ENCODE peak calls at places on chromosomes 13 and 19, in four cellular contexts. A is H1, N is H9, M is fibroblast of lung. B is an unnamed sample.

GRCh38 chr19:38250821-38251563 is 5.2 kb downstream of the PPP1R14A start:
- DNase-seq in A (peak; percentile 70), N (peak; percentile 55), M (peak; percentile 74), B (no peak)

GRCh38 chr19:16337809-16338469 is 13.3 kb downstream of the KLF2 start:
- DNase-seq in A (no peak), N (no peak), M (no peak), B (no peak)

GRCh38 chr13:103883698-103884097 is 817.5 kb upstream of the SLC10A2 start:
- DNase-seq in A (no peak), N (no peak), M (peak; percentile 60), B (no peak)

GRCh38 chr13:113540523-113540922 is 44.0 kb upstream of the TFDP1 start:
- DNase-seq in N (peak; percentile 6), A (no peak), M (no peak), B (no peak)

GRCh38 chr19:2436926-2437325 is 9.5 kb upstream of the TIMM13 start:
- DNase-seq in A (no peak), N (no peak), M (no peak), B (no peak)

GRCh38 chr13:101916108-101916757 is 463.8 kb downstream of the ITGBL1 start:
- DNase-seq in A (peak; percentile 80), M (peak; percentile 19), N (peak; percentile 77), B (no peak)

GRCh38 chr13:50250403-50250802 is 235.2 kb downstream of the KCNRG start:
- DNase-seq in M (no peak), A (no peak), N (no peak), B (no peak)

GRCh38 chr19:53868091-53868891 is 608 bp downstream of the MYADM start:
- DNase-seq in A (peak; percentile 71), N (peak; percentile 66), M (peak; percentile 52), B (no peak)

GRCh38 chr13:20190481-20191310 is 2.0 kb downstream of the GJB2 start:
- DNase-seq in A (no peak), N (no peak), M (peak; percentile 53), B (peak; percentile 45)

GRCh38 chr19:6100284-6100915 is 9.9 kb downstream of the RFX2 start:
- DNase-seq in A (no peak), N (no peak), M (no peak), B (no peak)

GRCh38 chr13:111407381-111408131 is 87.1 kb downstream of the TEX29 start:
- DNase-seq in N (no peak), A (no peak), M (no peak), B (no peak)

GRCh38 chr13:59422646-59423045 is 741.1 kb downstream of the DIAPH3 start:
- DNase-seq in M (no peak), A (no peak), N (peak; percentile 38), B (no peak)

GRCh38 chr13:79538757-79539156 is 57.8 kb downstream of the NDFIP2 start:
- DNase-seq in N (no peak), M (no peak), A (no peak), B (no peak)

GRCh38 chr13:94596575-94596971 is 621 bp upstream of the TGDS start:
- DNase-seq in N (no peak), M (no peak), A (no peak), B (no peak)

GRCh38 chr13:94595006-94595942 is 678 bp downstream of the TGDS start:
- DNase-seq in A (no peak), N (peak; percentile 45), M (peak; percentile 29), B (no peak)

GRCh38 chr13:94599877-94600276 is 1.8 kb upstream of the GPR180 start:
- DNase-seq in A (no peak), M (no peak), N (no peak), B (no peak)

GRCh38 chr13:94595943-94596574 is at the start of gene TGDS:
- DNase-seq in N (peak; percentile 95), M (peak; percentile 93), A (peak; percentile 87), B (peak; percentile 76)

GRCh38 chr13:94598281-94598680 is 2.3 kb upstream of the TGDS start:
- DNase-seq in M (no peak), A (no peak), N (no peak), B (no peak)
- H2AFZ ChIP-seq in M (no peak overlapping the region), A (no peak overlapping the region), N (no peak overlapping the region), B (no peak overlapping the region)

GRCh38 chr13:24279267-24279666 is 30.1 kb upstream of the C1QTNF9 start:
- DNase-seq in M (no peak), N (no peak), A (no peak), B (no peak)

GRCh38 chr13:24281188-24282008 is 28.0 kb upstream of the C1QTNF9 start:
- DNase-seq in N (no peak), M (no peak), A (no peak), B (no peak)

GRCh38 chr13:24282256-24282655 is 27.1 kb upstream of the C1QTNF9 start:
- DNase-seq in N (no peak), M (no peak), A (no peak), B (no peak)

GRCh38 chr13:24279706-24280105 is 29.7 kb upstream of the C1QTNF9 start:
- DNase-seq in M (peak; percentile 23), A (no peak), N (no peak), B (no peak)

DNA sequence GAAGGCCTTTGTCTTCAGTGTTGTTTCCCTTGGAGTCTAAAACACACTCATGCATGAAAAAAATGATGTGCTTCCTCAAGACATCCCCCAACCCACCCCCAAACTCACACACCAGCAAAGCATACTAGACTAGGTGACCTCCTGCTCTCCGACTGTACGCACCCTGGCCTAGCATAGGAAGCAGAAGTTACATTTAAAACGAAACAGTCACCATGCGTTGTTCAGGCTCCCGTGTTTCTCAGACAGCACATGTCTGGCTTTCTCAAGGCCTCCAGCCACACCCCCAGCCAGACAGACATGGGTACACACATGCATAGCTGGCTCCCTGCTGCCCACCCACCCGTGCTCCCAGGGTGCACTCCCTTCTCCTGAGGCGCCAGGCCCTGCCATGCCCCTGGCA is 28.7 kb upstream of the C1QTNF9 start:
- DNase-seq in A (no peak), N (no peak), M (no peak), B (no peak)
- H2AFZ ChIP-seq in A (no peak overlapping the region), N (no peak overlapping the region), M (no peak overlapping the region), B (no peak overlapping the region)

GRCh38 chr19:46181386-46181774 is 33.3 kb downstream of the IGFL2 start:
- DNase-seq in A (no peak), N (no peak), M (peak; percentile 21), B (no peak)

GRCh38 chr19:46176116-46176860 is 28.2 kb downstream of the IGFL2 start:
- DNase-seq in M (no peak), A (no peak), N (no peak), B (no peak)

GRCh38 chr19:46180701-46181385 is 32.8 kb downstream of the IGFL2 start:
- DNase-seq in A (no peak), M (peak; percentile 27), N (no peak), B (no peak)

GRCh38 chr19:46182476-46182875 is 34.4 kb downstream of the IGFL2 start:
- DNase-seq in N (no peak), A (no peak), M (no peak), B (no peak)

GRCh38 chr19:46179076-46179740 is 31.2 kb downstream of the IGFL2 start:
- DNase-seq in M (no peak), A (no peak), N (no peak), B (no peak)
- H2AFZ ChIP-seq in M (no peak overlapping the region), A (no peak overlapping the region), N (no peak overlapping the region), B (no peak overlapping the region)

DNA sequence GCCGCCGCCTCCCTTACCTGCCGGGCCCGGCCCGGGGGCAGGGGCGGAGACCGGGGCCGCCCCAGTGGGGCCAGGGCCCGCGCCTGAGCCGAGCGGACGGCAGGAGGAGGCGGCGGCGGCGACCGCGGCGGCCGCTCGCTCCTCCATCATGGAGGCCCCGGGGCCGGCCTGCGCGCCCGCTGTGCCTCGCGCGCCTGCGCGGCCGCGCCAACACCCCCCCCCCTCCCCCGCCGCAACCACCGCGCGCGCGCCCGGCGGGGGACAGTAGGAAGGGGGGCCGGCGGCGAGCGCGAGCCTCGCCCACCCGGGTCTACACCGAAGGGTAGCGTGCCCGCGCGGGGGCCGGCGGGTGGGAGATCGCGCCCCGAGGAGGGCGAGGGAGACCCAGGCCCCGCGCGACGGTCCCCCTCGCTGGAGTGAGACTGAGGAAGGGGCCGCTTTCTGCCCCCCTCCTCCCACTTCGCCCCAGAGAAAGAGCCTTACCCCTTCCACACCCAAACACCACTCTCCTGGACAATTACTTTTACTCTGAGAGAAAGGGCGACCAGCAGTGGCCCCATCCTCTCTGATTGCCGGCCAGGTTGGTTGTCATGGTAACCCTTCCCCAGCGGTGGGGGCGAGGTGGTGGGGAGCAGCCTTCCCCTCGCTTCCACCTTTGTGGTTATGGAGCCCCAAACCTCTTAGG is at the start of gene STRN4:
- DNase-seq in N (no peak), A (peak; percentile 67), M (no peak), B (no peak)
- H2AFZ ChIP-seq in N (no peak within 1 kb of the TSS), A (no peak within 1 kb of the TSS), M (peak within 1 kb of the TSS; percentile 61), B (peak within 1 kb of the TSS; percentile 64)

GRCh38 chr13:71865858-71866172 is 1.2 kb downstream of the DACH1 start:
- DNase-seq in M (peak; percentile 23), A (no peak), N (peak; percentile 36), B (no peak)

GRCh38 chr13:71863249-71863648 is 3.8 kb downstream of the DACH1 start:
- DNase-seq in A (no peak), M (no peak), N (no peak), B (no peak)

GRCh38 chr13:71864094-71864980 is 2.7 kb downstream of the DACH1 start:
- DNase-seq in N (peak; percentile 55), M (peak; percentile 43), A (peak; percentile 69), B (no peak)

GRCh38 chr13:71866173-71867091 is 572 bp downstream of the DACH1 start:
- DNase-seq in A (peak; percentile 69), M (peak; percentile 14), N (peak; percentile 38), B (no peak)

DNA sequence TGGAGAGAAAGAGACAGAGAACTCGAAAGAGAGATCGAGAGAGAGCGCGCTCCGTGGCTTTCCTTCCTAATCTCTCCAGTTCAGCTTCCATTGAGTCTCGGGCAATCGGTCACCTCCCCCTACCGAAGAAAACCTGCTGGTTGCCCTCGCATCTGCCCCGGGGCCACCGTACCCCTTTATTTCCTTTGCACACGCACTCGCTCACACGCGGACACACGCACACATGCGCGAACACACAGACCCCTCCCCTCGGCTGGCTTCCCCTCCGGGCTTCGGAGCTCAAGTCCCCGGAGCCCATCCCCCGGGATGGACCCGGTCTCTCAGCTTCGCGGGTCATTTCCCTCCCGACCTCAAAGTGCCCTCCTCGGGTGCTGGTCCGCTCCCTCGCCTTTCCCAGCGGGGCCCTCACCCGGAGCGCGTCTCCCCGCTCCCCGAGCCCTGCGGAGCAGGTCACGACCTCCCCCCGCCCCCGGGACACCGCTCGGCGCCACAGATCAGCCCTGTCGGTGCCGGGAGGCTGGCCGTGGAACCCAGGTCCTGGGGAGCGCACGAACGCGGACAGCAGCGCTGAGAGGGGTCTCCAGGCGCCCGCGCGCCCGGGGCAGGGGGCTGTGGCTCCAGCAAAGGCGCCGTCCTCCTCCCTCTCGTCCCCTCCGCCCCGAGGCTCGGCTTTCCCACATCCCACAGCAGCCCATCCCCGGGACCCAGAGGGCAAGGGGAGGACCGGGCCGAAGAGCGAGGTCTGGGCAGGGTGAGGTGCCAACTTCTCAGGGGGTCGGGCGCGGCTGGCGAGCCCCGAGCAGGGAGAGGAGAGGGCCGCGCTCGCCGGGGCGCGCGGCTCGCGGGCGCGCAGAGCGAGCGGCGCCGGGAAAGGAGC is 1.8 kb downstream of the DACH1 start:
- DNase-seq in M (peak; percentile 51), N (peak; percentile 41), A (peak; percentile 69), B (no peak)
- H2AFZ ChIP-seq in M (peak overlapping the region; percentile 44), N (no peak overlapping the region), A (peak overlapping the region; percentile 44), B (no peak overlapping the region)

B was measured in keratinocyte.